ENCODE peak calls at places on chromosomes 2 and 18, in five cellular contexts. T, L, A, X and I are unnamed samples.

GRCh38 chr2:232480201-232481190 is 7.1 kb downstream of the ECEL1 start:
- DNase-seq in T (no peak), L (no peak), A (no peak), X (no peak), I (no peak)

GRCh38 chr2:159942149-159942548 is 120.3 kb downstream of the PLA2R1 start:
- DNase-seq in T (no peak), L (peak; percentile 47), A (no peak), X (no peak), I (no peak)

GRCh38 chr2:102839668-102840388 is 78.0 kb downstream of the TMEM182 start:
- DNase-seq in T (no peak), L (peak; percentile 41), A (peak; percentile 23), X (peak; percentile 54), I (peak; percentile 39)

GRCh38 chr2:240960309-240960962 is 38.0 kb upstream of the SNED1 start:
- DNase-seq in T (peak; percentile 38), L (peak; percentile 79), A (no peak), X (no peak), I (no peak)

GRCh38 chr2:224712346-224712745 is 3.8 kb downstream of the CCDC195 start:
- DNase-seq in T (no peak), L (no peak), A (no peak), X (no peak), I (no peak)

GRCh38 chr2:218079943-218080913 is 11.2 kb downstream of the RUFY4 start:
- DNase-seq in T (no peak), L (no peak), A (no peak), X (no peak), I (no peak)

GRCh38 chr2:96699621-96700020 is 40.2 kb downstream of the LMAN2L start:
- DNase-seq in T (no peak), L (no peak), A (no peak), X (no peak), I (no peak)

GRCh38 chr18:28576941-28577340 is 400.0 kb upstream of the CDH2 start:
- DNase-seq in T (no peak), L (peak; percentile 4), A (no peak), X (no peak), I (no peak)

GRCh38 chr2:74585406-74586182 is 31.1 kb downstream of the DOK1 start:
- DNase-seq in T (no peak), L (no peak), A (no peak), X (peak; percentile 49), I (no peak)

GRCh38 chr2:25078171-25079049 is 36.5 kb downstream of the EFR3B start:
- DNase-seq in T (no peak), L (peak; percentile 70), A (no peak), X (no peak), I (peak; percentile 9)

GRCh38 chr2:72893594-72894319 is 6.5 kb downstream of the SPR start:
- DNase-seq in T (peak; percentile 29), L (peak; percentile 70), A (peak; percentile 29), X (peak; percentile 62), I (peak; percentile 77)

GRCh38 chr2:54597153-54597827 is 126.2 kb upstream of the EML6 start:
- DNase-seq in T (no peak), L (no peak), A (peak; percentile 29), X (no peak), I (no peak)

GRCh38 chr2:128302011-128302743 is 16.5 kb downstream of the HS6ST1 start:
- DNase-seq in T (no peak), L (no peak), A (no peak), X (no peak), I (no peak)

GRCh38 chr2:230868151-230868946 is 3.6 kb downstream of the ITM2C start:
- DNase-seq in T (no peak), L (no peak), A (no peak), X (no peak), I (no peak)

GRCh38 chr2:56199492-56199891 is 15.7 kb downstream of the CCDC85A start:
- DNase-seq in T (no peak), L (peak; percentile 78), A (no peak), X (no peak), I (no peak)

GRCh38 chr2:27199241-27199640 is 12.6 kb upstream of the ATRAID start:
- DNase-seq in T (no peak), L (no peak), A (no peak), X (no peak), I (no peak)

GRCh38 chr18:12701161-12701560 is 1.4 kb downstream of the CEP76 start:
- DNase-seq in T (no peak), L (peak; percentile 8), A (no peak), X (no peak), I (no peak)

GRCh38 chr2:84697895-84698294 is 181.6 kb downstream of the DNAH6 start:
- DNase-seq in T (no peak), L (no peak), A (no peak), X (no peak), I (no peak)

GRCh38 chr2:11100976-11101375 is 54.3 kb upstream of the SLC66A3 start:
- DNase-seq in T (no peak), L (no peak), A (no peak), X (no peak), I (no peak)

GRCh38 chr2:127142663-127143630 is 36.0 kb upstream of the BIN1 start:
- DNase-seq in T (no peak), L (peak; percentile 27), A (no peak), X (no peak), I (no peak)

GRCh38 chr2:219576505-219577388 is 4.6 kb downstream of the INHA start:
- DNase-seq in T (no peak), L (no peak), A (no peak), X (no peak), I (peak; percentile 83)

GRCh38 chr2:204264068-204264693 is 281.1 kb upstream of the PARD3B start:
- DNase-seq in T (no peak), L (no peak), A (no peak), X (no peak), I (no peak)

GRCh38 chr2:204258900-204259299 is 286.4 kb upstream of the PARD3B start:
- DNase-seq in T (no peak), L (no peak), A (no peak), X (no peak), I (no peak)

GRCh38 chr2:204260906-204261305 is 284.4 kb upstream of the PARD3B start:
- DNase-seq in T (no peak), L (no peak), A (no peak), X (no peak), I (no peak)

GRCh38 chr2:204261776-204262175 is 283.5 kb upstream of the PARD3B start:
- DNase-seq in T (no peak), L (no peak), A (no peak), X (no peak), I (no peak)

GRCh38 chr2:204260162-204260877 is 285.0 kb upstream of the PARD3B start:
- DNase-seq in T (peak; percentile 45), L (peak; percentile 70), A (peak; percentile 35), X (peak; percentile 50), I (peak; percentile 66)
- TF ChIP-seq CTCF in T (peak; percentile 71), L (peak; percentile 72), A (peak; percentile 60), X (peak; percentile 83), I (peak; percentile 88)

GRCh38 chr18:32889620-32890593 is 117.1 kb upstream of the KLHL14 start:
- DNase-seq in T (no peak), L (no peak), A (no peak), X (no peak), I (no peak)

GRCh38 chr18:32891130-32891529 is 118.3 kb upstream of the KLHL14 start:
- DNase-seq in T (no peak), L (no peak), A (no peak), X (peak; percentile 41), I (no peak)

GRCh38 chr18:32891797-32892196 is 119.0 kb upstream of the KLHL14 start:
- DNase-seq in T (no peak), L (no peak), A (no peak), X (no peak), I (no peak)

GRCh38 chr18:32896781-32897547 is 124.1 kb upstream of the KLHL14 start:
- DNase-seq in T (no peak), L (peak; percentile 38), A (no peak), X (no peak), I (no peak)

DNA sequence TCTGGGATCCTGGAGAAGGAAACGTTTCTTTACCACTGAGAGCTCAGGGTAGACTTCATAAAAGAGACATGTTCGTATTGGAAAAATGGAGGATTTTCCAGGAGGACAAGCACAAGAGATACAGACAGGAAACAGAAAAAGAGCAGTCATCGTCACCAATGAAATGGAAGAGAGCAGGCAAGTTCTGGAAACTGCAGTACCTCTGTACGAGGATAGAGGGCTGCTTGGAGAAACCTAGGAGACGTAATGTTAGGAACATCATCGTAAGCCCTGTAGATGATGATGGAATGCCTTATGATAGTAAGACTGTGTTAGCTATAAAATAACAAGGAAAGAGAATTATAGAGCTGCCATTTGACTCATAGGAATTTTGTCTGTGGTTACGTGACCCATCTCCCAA is 121.1 kb upstream of the KLHL14 start:
- DNase-seq in T (no peak), L (peak; percentile 23), A (no peak), X (no peak), I (no peak)
- TF ChIP-seq CTCF in T (no peak), L (peak; percentile 43), A (no peak), X (no peak), I (no peak)

GRCh38 chr18:73839441-73839840 is 308.2 kb downstream of the FBXO15 start:
- DNase-seq in T (no peak), L (no peak), A (no peak), X (no peak), I (no peak)

GRCh38 chr18:73840319-73841065 is 307.1 kb downstream of the FBXO15 start:
- DNase-seq in T (no peak), L (no peak), A (no peak), X (no peak), I (no peak)

GRCh38 chr18:73848656-73849055 is 299.0 kb downstream of the FBXO15 start:
- DNase-seq in T (peak; percentile 78), L (peak; percentile 93), A (no peak), X (no peak), I (no peak)

GRCh38 chr18:73841661-73842060 is 306.0 kb downstream of the FBXO15 start:
- DNase-seq in T (no peak), L (peak; percentile 16), A (no peak), X (no peak), I (no peak)

DNA sequence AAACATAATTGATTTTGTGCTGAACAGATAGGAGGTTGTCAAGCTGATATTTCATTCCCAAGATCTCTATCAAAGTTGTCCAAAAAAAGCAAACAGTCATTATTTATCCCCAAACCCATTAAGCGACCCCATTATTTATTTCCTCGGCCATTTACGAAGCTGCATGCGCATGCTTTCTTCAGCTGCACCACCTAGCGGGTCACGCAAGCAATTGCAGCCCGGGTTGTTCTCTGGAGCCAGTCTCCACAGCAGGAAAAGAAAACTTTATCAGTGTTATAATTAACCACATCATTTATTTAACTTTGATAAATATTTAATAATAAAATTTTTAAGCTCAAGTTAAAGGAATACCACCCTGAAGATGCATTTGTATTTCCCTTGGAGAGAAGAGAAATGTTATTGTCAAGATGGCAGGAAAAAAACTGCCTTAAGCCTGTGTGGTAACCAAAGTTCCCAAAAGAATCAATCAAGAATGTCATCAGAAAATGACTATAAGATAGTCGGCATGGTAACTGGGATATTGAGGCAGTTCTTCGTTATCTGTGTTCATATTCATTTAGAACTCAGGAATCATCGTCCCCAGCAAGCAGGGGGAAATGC is 304.7 kb downstream of the FBXO15 start:
- DNase-seq in T (no peak), L (peak; percentile 60), A (peak; percentile 35), X (peak; percentile 58), I (peak; percentile 75)
- TF ChIP-seq CTCF in T (peak; percentile 98), L (peak; percentile 99), A (peak; percentile 94), X (peak; percentile 84), I (peak; percentile 93)

DNA sequence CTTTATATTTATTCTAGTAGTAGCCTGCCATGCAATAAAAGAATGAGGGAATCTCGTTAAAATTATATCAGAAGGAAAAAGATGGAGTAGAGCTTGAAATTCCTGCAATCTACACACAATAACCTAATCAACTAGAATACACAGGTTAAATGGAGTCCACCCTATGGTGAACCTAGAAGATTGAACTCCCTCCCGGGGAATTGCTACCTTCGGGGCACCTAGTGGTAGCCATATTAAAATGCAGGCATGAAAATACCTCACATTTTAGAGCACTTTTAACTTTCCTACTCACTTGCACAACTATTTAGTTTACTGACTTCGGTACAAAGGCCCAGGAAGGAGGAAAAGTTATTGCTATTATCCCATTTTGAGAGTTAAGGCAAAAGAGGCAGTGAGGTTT is 174.5 kb downstream of the SS18 start:
- DNase-seq in T (no peak), L (no peak), A (no peak), X (no peak), I (no peak)
- TF ChIP-seq CTCF in T (no peak), L (peak; percentile 22), A (no peak), X (peak; percentile 36), I (no peak)